ENCODE peak calls at places on chromosomes 16 and 17, in four cellular contexts. D, T, S and L are unnamed samples.

GRCh38 chr17:80245566-80246265 is 14.9 kb upstream of the RNF213 start:
- DNase-seq in D (no peak), T (no peak), S (no peak), L (no peak)

GRCh38 chr17:82097187-82097918 is 683 bp downstream of the FASN start:
- DNase-seq in D (peak), T (peak), S (peak), L (peak)

GRCh38 chr17:81829858-81830257 is 3.2 kb downstream of the MCRIP1 start:
- DNase-seq in D (no peak), T (no peak), S (no peak), L (no peak)

GRCh38 chr17:35898283-35899070 is 18.3 kb upstream of the CCL5 start:
- DNase-seq in D (no peak), T (no peak), S (peak), L (no peak)

GRCh38 chr16:4407543-4408322 is 8.7 kb downstream of the CORO7 start:
- DNase-seq in D (no peak), T (no peak), S (no peak), L (no peak)

GRCh38 chr16:73173396-73173795 is 125.5 kb upstream of the ZFHX3 start:
- DNase-seq in D (no peak), T (no peak), S (no peak), L (no peak)

GRCh38 chr16:14569213-14569612 is 60.8 kb downstream of the PARN start:
- DNase-seq in D (no peak), T (no peak), S (no peak), L (no peak)

GRCh38 chr16:10827691-10828341 is 9.2 kb upstream of the TVP23A start:
- DNase-seq in D (no peak), T (peak), S (peak), L (no peak)

GRCh38 chr17:5537251-5537650 is 47.1 kb downstream of the NLRP1 start:
- DNase-seq in D (no peak), T (peak), S (no peak), L (no peak)

GRCh38 chr17:67375054-67375427 is 2.0 kb upstream of the PITPNC1 start:
- DNase-seq in D (no peak), T (no peak), S (no peak), L (no peak)

DNA sequence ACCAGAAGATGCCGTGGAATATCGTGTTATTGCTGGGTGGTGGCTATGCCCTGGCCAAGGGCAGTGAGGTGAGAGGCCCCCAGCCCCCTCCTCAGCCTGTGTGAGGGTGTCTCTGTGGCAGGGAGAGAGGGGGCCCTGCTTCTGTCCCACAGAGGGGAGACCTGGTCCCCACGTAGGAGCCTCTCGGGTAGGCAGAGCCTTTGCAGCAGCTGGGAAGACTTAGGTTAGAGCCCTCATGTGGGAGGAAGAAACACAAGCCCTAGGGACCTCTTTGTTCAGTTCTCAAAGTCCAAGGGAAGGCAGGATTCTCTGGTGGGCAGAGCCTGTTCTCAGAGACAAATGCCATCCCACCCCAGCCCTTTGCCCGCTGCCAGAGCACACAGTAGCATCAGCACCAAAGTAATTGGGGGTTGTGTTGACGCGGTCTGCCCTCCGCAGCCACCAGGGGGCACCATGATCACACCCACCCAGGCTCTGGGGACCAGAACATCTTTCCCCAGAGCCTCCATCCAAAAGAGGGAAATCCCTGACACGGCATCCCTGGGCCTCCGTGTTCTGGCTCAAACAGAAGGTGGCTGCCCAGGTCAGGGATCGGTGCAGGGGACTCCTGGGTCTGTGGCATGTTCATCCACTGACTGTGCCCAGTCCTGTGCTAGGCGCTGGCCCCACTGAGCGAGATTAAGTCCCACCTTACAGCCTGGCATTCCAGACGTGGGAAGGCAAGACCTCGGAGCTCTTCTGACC is 11.5 kb upstream of the FOXN1 start:
- DNase-seq in D (peak), T (peak), S (peak), L (peak)
- TF ChIP-seq CTCF in D (peak), T (peak), S (peak), L (peak)

GRCh38 chr17:77106874-77107358 is 33.9 kb upstream of the SEC14L1 start:
- DNase-seq in D (no peak), T (no peak), S (no peak), L (no peak)
- TF ChIP-seq CTCF in D (no peak), T (no peak), S (no peak), L (no peak)

GRCh38 chr16:75868636-75869389 is 142.5 kb upstream of the CPHXL start:
- DNase-seq in D (no peak), T (no peak), S (no peak), L (no peak)
- TF ChIP-seq CTCF in D (no peak), T (no peak), S (no peak), L (no peak)

GRCh38 chr17:16428098-16428882 is 12.9 kb downstream of the TRPV2 start:
- DNase-seq in D (peak), T (no peak), S (peak), L (peak)
- TF ChIP-seq CTCF in D (peak), T (peak), S (peak), L (peak)

GRCh38 chr16:82629441-82630027 is 2.8 kb downstream of the CDH13 start:
- DNase-seq in D (no peak), T (peak), S (no peak), L (no peak)

GRCh38 chr16:82630219-82630618 is 3.5 kb downstream of the CDH13 start:
- DNase-seq in D (no peak), T (peak), S (no peak), L (no peak)

GRCh38 chr16:82633964-82634600 is 7.3 kb downstream of the CDH13 start:
- DNase-seq in D (no peak), T (peak), S (no peak), L (no peak)

GRCh38 chr16:82630688-82631087 is 3.9 kb downstream of the CDH13 start:
- DNase-seq in D (no peak), T (peak), S (no peak), L (no peak)

DNA sequence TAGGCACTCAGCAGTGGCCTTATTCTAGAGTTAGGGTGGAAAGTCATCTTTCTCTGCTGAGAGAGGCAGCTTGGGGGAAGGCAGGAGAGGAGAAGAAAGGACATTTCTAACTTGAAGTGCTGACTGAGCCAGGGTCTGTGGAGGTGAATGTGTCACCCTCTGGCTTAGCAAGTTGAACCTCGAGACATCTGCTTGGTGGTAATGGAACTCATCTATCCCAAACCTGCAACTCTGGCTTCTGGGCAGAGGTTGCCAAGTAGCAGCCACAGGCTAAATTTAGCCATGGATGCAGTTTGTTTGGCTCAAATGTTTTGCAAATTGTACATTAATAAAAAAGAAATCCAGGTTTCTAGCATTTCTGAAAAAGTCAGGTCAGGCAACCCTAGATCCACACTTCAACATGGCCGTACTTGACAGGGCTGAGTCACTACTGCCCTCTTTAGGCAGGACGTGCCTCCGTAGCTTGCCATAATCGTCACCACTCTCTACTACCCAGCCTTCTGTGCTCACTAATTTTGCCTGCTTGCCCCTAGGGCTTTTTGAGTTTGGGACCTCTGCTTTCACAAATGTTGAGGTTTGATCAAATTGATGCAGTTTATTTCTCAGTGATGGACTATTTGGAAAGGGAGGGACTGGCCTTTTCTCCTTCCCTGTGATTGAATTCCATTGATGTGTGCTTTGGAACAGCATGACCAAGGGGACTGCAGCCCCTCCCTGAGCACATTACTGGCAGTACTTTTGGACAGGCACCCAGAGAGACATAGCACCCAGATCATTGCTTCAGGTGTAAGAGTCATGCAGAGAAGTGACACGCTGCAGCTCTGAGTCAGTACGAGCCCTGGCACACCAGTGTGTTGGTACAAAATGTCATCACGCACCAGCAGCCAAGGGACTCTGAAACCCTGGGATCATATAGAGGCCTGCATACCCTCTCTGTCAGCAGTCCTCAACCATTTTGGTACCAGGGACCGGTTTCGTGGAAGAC is 5.2 kb downstream of the CDH13 start:
- DNase-seq in D (no peak), T (no peak), S (no peak), L (no peak)
- TF ChIP-seq CTCF in D (no peak), T (peak), S (no peak), L (peak)

GRCh38 chr16:48124266-48124665 is 31.5 kb downstream of the ABCC12 start:
- DNase-seq in D (no peak), T (no peak), S (no peak), L (no peak)
- TF ChIP-seq CTCF in D (no peak), T (no peak), S (no peak), L (no peak)

GRCh38 chr16:25366078-25366477 is 108.4 kb upstream of the ZKSCAN2 start:
- DNase-seq in D (no peak), T (no peak), S (no peak), L (no peak)
- TF ChIP-seq CTCF in D (no peak), T (no peak), S (no peak), L (peak)

GRCh38 chr16:89547860-89548259 is 12.6 kb upstream of the RPL13 start:
- DNase-seq in D (no peak), T (no peak), S (no peak), L (no peak)
- TF ChIP-seq CTCF in D (no peak), T (no peak), S (no peak), L (no peak)

DNA sequence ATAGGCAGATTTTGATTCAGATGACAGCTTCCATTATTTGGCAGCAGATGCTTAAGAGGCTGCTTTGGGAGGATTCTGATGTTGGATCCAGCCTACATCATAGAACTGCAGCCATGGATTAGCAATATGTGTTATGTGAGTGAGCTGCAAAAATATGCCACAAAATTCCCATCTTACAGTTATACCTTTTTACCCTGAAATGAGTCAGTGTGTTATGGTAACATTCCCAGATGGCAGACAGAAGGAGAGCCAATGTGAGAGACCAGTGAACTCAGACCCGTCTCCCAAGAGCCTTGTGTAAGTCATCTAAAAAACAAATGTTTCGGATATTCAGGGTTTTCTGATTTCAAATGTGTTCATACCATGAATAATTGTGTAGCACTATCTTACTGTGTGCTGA is 206.1 kb downstream of the CDH13 start:
- DNase-seq in D (no peak), T (peak), S (no peak), L (no peak)
- TF ChIP-seq CTCF in D (no peak), T (no peak), S (no peak), L (no peak)